ENCODE peak calls at places on chromosomes 11 and 22, in four cellular contexts. E is right atrium auricular region, K is sigmoid colon, X is heart left ventricle. Z is an unnamed sample.

GRCh38 chr11:106496677-106497076 is 419.2 kb downstream of the AASDHPPT start:
- DNase-seq in E (no peak), K (no peak), X (no peak), Z (no peak)

GRCh38 chr11:10488581-10489443 is 33.7 kb downstream of the AMPD3 start:
- DNase-seq in E (peak), K (peak), X (no peak), Z (peak)

GRCh38 chr22:38623357-38623756 is 32.8 kb downstream of the FAM227A start:
- DNase-seq in E (no peak), K (no peak), X (no peak), Z (no peak)

GRCh38 chr11:115213007-115213406 is 291.2 kb downstream of the CADM1 start:
- DNase-seq in E (no peak), K (no peak), X (no peak), Z (no peak)

GRCh38 chr11:133500936-133501335 is 31.4 kb downstream of the OPCML start:
- DNase-seq in E (no peak), K (no peak), X (no peak), Z (no peak)

GRCh38 chr11:117950999-117951961 is 22.1 kb upstream of the TMPRSS13 start:
- DNase-seq in E (peak), K (no peak), X (no peak), Z (no peak)

GRCh38 chr22:25900390-25900789 is 158.4 kb downstream of the MYO18B start:
- DNase-seq in E (no peak), K (no peak), X (no peak), Z (no peak)

GRCh38 chr22:43042101-43042780 is 27.3 kb upstream of the PACSIN2 start:
- DNase-seq in E (no peak), K (no peak), X (no peak), Z (no peak)

GRCh38 chr22:26708256-26709009 is 51.0 kb downstream of the MIAT start:
- DNase-seq in E (no peak), K (no peak), X (no peak), Z (no peak)

GRCh38 chr22:35995772-35996171 is 32.9 kb downstream of the RBFOX2 start:
- DNase-seq in E (peak), K (peak), X (peak), Z (peak)

GRCh38 chr11:28528217-28528616 is 420.0 kb downstream of the METTL15 start:
- DNase-seq in E (no peak), K (no peak), X (no peak), Z (no peak)

GRCh38 chr11:132106336-132106982 is 736.0 kb downstream of the NTM start:
- DNase-seq in E (no peak), K (no peak), X (no peak), Z (no peak)

GRCh38 chr11:63613517-63614135 is 607 bp downstream of the PLAAT3 start:
- DNase-seq in E (peak), K (peak), X (peak), Z (peak)

GRCh38 chr11:119976805-119977583 is 160.9 kb downstream of the TRIM29 start:
- DNase-seq in E (no peak), K (no peak), X (no peak), Z (no peak)

GRCh38 chr11:119979716-119980115 is 158.2 kb downstream of the TRIM29 start:
- DNase-seq in E (no peak), K (no peak), X (no peak), Z (no peak)

GRCh38 chr11:119977881-119978280 is 160.0 kb downstream of the TRIM29 start:
- DNase-seq in E (no peak), K (no peak), X (no peak), Z (no peak)

GRCh38 chr11:119975561-119976152 is 162.3 kb downstream of the TRIM29 start:
- DNase-seq in E (no peak), K (no peak), X (no peak), Z (no peak)

GRCh38 chr11:119977584-119977860 is 160.4 kb downstream of the TRIM29 start:
- DNase-seq in E (no peak), K (no peak), X (no peak), Z (no peak)
- TF ChIP-seq CTCF in E (no peak), K (no peak), X (no peak), Z (no peak)

GRCh38 chr11:20474951-20475517 is 87.5 kb downstream of the PRMT3 start:
- DNase-seq in E (no peak), K (no peak), X (no peak), Z (no peak)
- H3K27ac ChIP-seq in E (peak), K (no peak), X (peak), Z (peak)

DNA sequence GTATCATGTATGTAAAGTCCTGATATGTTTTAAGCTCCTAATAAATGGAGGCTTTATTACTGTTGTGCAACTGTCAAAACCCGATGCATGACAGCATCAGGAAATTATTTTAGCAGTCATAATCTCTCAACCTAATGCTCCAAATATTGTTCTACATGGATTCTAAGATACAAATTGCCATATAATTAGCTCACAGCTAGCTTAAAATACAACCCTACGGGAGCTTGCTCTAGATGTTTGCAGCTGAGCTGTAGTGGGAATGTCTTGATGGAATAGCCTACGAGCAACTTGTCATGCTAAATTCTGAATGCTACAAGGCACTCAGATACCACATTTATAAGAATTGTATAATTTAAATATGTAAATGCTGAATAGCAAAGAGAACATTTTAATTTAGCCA is 109.8 kb downstream of the STK33 start:
- DNase-seq in E (no peak), K (no peak), X (no peak), Z (no peak)
- TF ChIP-seq CTCF in E (no peak), K (no peak), X (no peak), Z (no peak)

GRCh38 chr11:9462806-9463537 is 2.2 kb downstream of the ZNF143 start:
- DNase-seq in E (no peak), K (no peak), X (no peak), Z (no peak)
- H3K27ac ChIP-seq in E (no peak), K (peak), X (no peak), Z (peak)

GRCh38 chr11:111423250-111423615 is 44.2 kb upstream of the POU2AF1 start:
- DNase-seq in E (no peak), K (no peak), X (no peak), Z (no peak)
- TF ChIP-seq CTCF in E (no peak), K (no peak), X (no peak), Z (peak)

DNA sequence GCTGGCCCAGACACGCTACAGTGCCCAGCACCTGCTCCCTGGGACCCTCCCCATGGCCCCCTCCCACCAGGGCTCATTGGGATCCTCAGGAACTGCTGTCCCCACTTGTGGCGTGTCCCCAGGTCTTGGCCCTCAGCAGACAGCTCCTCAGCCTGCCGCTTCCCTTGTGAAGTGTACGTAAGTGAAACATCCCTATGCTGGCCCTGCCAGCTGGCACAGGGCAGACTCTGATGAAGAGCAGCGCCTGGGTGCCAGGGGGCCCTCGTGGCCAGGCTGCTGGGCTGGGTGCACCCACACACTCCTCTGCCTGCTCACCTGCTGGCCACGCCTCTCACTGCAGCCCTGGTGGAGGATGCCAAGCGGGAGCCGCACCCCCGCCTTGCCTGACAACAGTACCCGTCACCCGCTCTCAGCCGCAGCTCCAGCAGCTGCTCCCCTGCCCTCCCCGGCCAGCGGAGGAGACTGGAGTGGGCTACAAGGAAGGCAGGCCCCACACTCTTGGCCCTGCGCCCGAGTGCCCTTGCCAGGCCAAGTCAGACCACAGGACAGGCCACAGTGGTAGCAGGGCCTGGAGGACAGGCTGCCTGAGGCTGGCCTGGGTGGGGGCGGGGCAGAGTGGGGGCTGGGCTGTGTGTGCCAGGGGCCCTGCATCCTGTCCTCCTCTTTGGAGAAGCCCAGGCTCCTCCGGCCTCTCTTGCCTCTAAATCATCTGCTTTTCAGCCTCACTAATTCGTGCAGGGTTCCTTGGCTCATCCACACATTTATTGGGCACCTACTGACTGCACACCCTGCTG is 39.5 kb downstream of the IGF2 start:
- DNase-seq in E (no peak), K (peak), X (no peak), Z (no peak)
- H3K27ac ChIP-seq in E (peak), K (no peak), X (peak), Z (no peak)

GRCh38 chr11:65185869-65186341 is 4.2 kb downstream of the CAPN1 start:
- DNase-seq in E (no peak), K (no peak), X (no peak), Z (no peak)
- TF ChIP-seq CTCF in E (no peak), K (no peak), X (no peak), Z (no peak)

GRCh38 chr11:107549253-107549953 is 16.1 kb downstream of the ALKBH8 start:
- DNase-seq in E (no peak), K (no peak), X (no peak), Z (no peak)

GRCh38 chr11:107549954-107550285 is 15.6 kb downstream of the ALKBH8 start:
- DNase-seq in E (no peak), K (no peak), X (no peak), Z (no peak)

GRCh38 chr11:107550304-107550703 is 15.2 kb downstream of the ALKBH8 start:
- DNase-seq in E (no peak), K (no peak), X (no peak), Z (no peak)

DNA sequence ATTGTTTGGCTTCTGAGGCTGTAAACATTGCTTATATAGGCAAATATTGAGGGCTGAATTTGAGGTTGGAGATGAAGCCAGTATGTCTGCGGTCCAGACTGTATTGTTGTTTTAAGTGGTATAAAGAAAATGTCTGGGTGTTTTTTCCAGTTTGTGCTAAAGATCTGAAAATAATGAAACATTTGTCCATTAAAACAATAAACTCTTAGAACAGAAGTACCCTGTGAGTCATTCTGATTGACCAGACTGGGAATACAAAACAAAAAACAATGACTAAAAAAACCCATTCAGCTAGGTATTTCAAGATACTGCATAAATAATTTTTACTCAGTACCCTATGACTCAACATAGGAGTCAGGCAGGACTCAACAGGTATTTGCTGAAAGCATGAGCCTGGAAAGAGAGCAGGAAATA is 20.4 kb downstream of the ALKBH8 start:
- DNase-seq in E (no peak), K (no peak), X (no peak), Z (no peak)
- H3K27ac ChIP-seq in E (no peak), K (no peak), X (no peak), Z (no peak)

DNA sequence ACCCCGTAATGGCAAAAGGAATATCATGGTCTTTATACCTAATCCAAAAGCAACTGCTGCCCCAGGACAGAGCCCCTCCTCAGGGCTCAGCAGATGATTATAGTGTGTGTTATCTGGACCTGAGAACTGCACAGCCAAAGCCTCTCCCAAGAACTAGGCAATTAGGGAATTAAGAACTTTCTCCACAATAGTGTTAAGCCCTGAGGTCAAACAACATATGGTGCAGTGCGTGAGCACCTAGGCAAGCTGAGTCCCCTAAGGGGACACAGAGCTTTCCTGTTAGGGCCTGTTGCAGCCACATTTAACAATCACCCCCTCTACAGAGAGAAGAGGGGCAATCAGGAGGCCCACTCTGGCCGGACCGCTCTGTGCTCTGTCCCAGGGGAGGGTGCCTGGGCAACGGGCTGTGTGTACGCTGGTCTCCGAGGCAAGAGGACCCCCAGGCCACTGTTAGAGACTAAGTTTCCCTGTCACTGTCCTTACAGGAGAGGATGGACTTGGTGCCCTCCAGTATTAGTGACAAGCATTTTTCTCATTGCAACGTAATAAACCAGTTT is 1.4 kb upstream of the KCNJ5 start:
- DNase-seq in E (no peak), K (no peak), X (no peak), Z (no peak)
- TF ChIP-seq CTCF in E (no peak), K (no peak), X (no peak), Z (no peak)